ENCODE peak calls at places on chromosomes 6 and 20, in ten cellular contexts. N, S, J, A, G, P, Q, E, V and O are unnamed samples.

GRCh38 chr20:62246872-62247652 is 8.7 kb downstream of the OSBPL2 start:
- DNase-seq in N (no peak), S (no peak), J (no peak), A (no peak), G (peak), P (no peak), Q (peak), E (no peak), V (no peak), O (no peak)

GRCh38 chr6:133972388-133972787 is 19.4 kb downstream of the TBPL1 start:
- DNase-seq in N (no peak), S (no peak), J (no peak), A (no peak), G (no peak), P (no peak), Q (no peak), E (no peak), V (no peak), O (no peak)

GRCh38 chr20:62642666-62643520 is 590 bp downstream of the SLCO4A1 start:
- DNase-seq in N (peak), S (no peak), J (peak), A (no peak), G (no peak), P (no peak), Q (no peak), E (peak), V (no peak), O (no peak)

GRCh38 chr20:2387180-2387577 is 6.5 kb downstream of the TGM6 start:
- DNase-seq in N (no peak), S (peak), J (peak), A (no peak), G (peak), P (no peak), Q (no peak), E (peak), V (no peak), O (no peak)

GRCh38 chr20:17958326-17959256 is 10.0 kb downstream of the SNX5 start:
- DNase-seq in N (no peak), S (peak), J (no peak), A (no peak), G (no peak), P (no peak), Q (no peak), E (no peak), V (no peak), O (no peak)

GRCh38 chr6:114164206-114164605 is 178.6 kb downstream of the HS3ST5 start:
- DNase-seq in N (no peak), S (no peak), J (no peak), A (no peak), G (no peak), P (no peak), Q (no peak), E (no peak), V (no peak), O (no peak)

GRCh38 chr6:28490191-28490890 is 25.3 kb downstream of the GPX6 start:
- DNase-seq in N (no peak), S (no peak), J (no peak), A (no peak), G (no peak), P (no peak), Q (peak), E (no peak), V (no peak), O (no peak)

GRCh38 chr6:156848533-156848932 is 71.4 kb downstream of the ARID1B start:
- DNase-seq in N (no peak), S (peak), J (no peak), A (no peak), G (no peak), P (no peak), Q (peak), E (no peak), V (no peak), O (no peak)

GRCh38 chr6:105769197-105769596 is 316.9 kb upstream of the PRDM1 start:
- DNase-seq in N (no peak), S (no peak), J (no peak), A (no peak), G (no peak), P (no peak), Q (no peak), E (no peak), V (no peak), O (no peak)

GRCh38 chr6:149860834-149861602 is 3.1 kb downstream of the LRP11 start:
- DNase-seq in N (no peak), S (no peak), J (no peak), A (no peak), G (peak), P (no peak), Q (no peak), E (no peak), V (no peak), O (no peak)